ENCODE peak calls at places on chromosomes 7 and 10, in five cellular contexts. One of them, this sample, is unnamed.

GRCh38 chr7:37193087-37193774 is 255.4 kb downstream of the ELMO1 start:
- DNase-seq in neural crest cell: no peak
- DNase-seq in retinal pigment epithelial cell: no peak
- DNase-seq in CD8-positive, alpha-beta T cell: no peak
- DNase-seq in heart left ventricle: peak
- DNase-seq in this sample: no peak

GRCh38 chr10:49079499-49079898 is 35.8 kb downstream of the VSTM4 start:
- DNase-seq in neural crest cell: no peak
- DNase-seq in retinal pigment epithelial cell: no peak
- DNase-seq in CD8-positive, alpha-beta T cell: no peak
- DNase-seq in heart left ventricle: no peak
- DNase-seq in this sample: no peak

GRCh38 chr7:28556671-28557070 is 144.4 kb downstream of the CREB5 start:
- DNase-seq in neural crest cell: no peak
- DNase-seq in retinal pigment epithelial cell: no peak
- DNase-seq in CD8-positive, alpha-beta T cell: no peak
- DNase-seq in heart left ventricle: no peak
- DNase-seq in this sample: no peak

GRCh38 chr7:146053492-146053891 is 63.1 kb upstream of the CNTNAP2 start:
- DNase-seq in neural crest cell: no peak
- DNase-seq in retinal pigment epithelial cell: no peak
- DNase-seq in CD8-positive, alpha-beta T cell: no peak
- DNase-seq in heart left ventricle: no peak
- DNase-seq in this sample: no peak

GRCh38 chr7:134070673-134071072 is 56.5 kb upstream of the LRGUK start:
- DNase-seq in neural crest cell: no peak
- DNase-seq in retinal pigment epithelial cell: no peak
- DNase-seq in CD8-positive, alpha-beta T cell: no peak
- DNase-seq in heart left ventricle: no peak
- DNase-seq in this sample: no peak

GRCh38 chr10:24483701-24484100 is 240.0 kb downstream of the ARHGAP21 start:
- DNase-seq in neural crest cell: no peak
- DNase-seq in retinal pigment epithelial cell: peak
- DNase-seq in CD8-positive, alpha-beta T cell: no peak
- DNase-seq in heart left ventricle: no peak
- DNase-seq in this sample: no peak

GRCh38 chr10:77533887-77534278 is 103.7 kb downstream of the KCNMA1 start:
- DNase-seq in neural crest cell: no peak
- DNase-seq in retinal pigment epithelial cell: no peak
- DNase-seq in CD8-positive, alpha-beta T cell: no peak
- DNase-seq in heart left ventricle: no peak
- DNase-seq in this sample: no peak

GRCh38 chr10:119750391-119751230 is 24.8 kb downstream of the INPP5F start:
- DNase-seq in neural crest cell: peak
- DNase-seq in retinal pigment epithelial cell: no peak
- DNase-seq in CD8-positive, alpha-beta T cell: peak
- DNase-seq in heart left ventricle: peak
- DNase-seq in this sample: no peak

GRCh38 chr7:106659369-106659962 is 1.5 kb downstream of the CCDC71L start:
- DNase-seq in neural crest cell: no peak
- DNase-seq in retinal pigment epithelial cell: no peak
- DNase-seq in CD8-positive, alpha-beta T cell: no peak
- DNase-seq in heart left ventricle: no peak
- DNase-seq in this sample: no peak

GRCh38 chr7:42550706-42551470 is 313.9 kb upstream of the GLI3 start:
- DNase-seq in neural crest cell: no peak
- DNase-seq in retinal pigment epithelial cell: no peak
- DNase-seq in CD8-positive, alpha-beta T cell: no peak
- DNase-seq in heart left ventricle: no peak
- DNase-seq in this sample: no peak

GRCh38 chr7:116776610-116777289 is 85.6 kb upstream of the CAPZA2 start:
- DNase-seq in neural crest cell: no peak
- DNase-seq in retinal pigment epithelial cell: peak
- DNase-seq in CD8-positive, alpha-beta T cell: no peak
- DNase-seq in heart left ventricle: no peak
- DNase-seq in this sample: no peak

GRCh38 chr10:79380125-79380917 is 33.1 kb downstream of the PPIF start:
- DNase-seq in neural crest cell: no peak
- DNase-seq in retinal pigment epithelial cell: no peak
- DNase-seq in CD8-positive, alpha-beta T cell: peak
- DNase-seq in heart left ventricle: peak
- DNase-seq in this sample: no peak

GRCh38 chr10:50990568-50991495 is 83.5 kb upstream of the PRKG1 start:
- DNase-seq in neural crest cell: no peak
- DNase-seq in retinal pigment epithelial cell: peak
- DNase-seq in CD8-positive, alpha-beta T cell: no peak
- DNase-seq in heart left ventricle: peak
- DNase-seq in this sample: no peak

GRCh38 chr7:127652333-127653248 is 597 bp downstream of the SND1 start:
- DNase-seq in neural crest cell: no peak
- DNase-seq in retinal pigment epithelial cell: no peak
- DNase-seq in CD8-positive, alpha-beta T cell: no peak
- DNase-seq in heart left ventricle: no peak
- DNase-seq in this sample: no peak

GRCh38 chr10:86944031-86944419 is 13.4 kb downstream of the MMRN2 start:
- DNase-seq in neural crest cell: no peak
- DNase-seq in retinal pigment epithelial cell: no peak
- DNase-seq in CD8-positive, alpha-beta T cell: peak
- DNase-seq in heart left ventricle: no peak
- DNase-seq in this sample: no peak

GRCh38 chr7:80771523-80771922 is 133.1 kb downstream of the CD36 start:
- DNase-seq in neural crest cell: no peak
- DNase-seq in retinal pigment epithelial cell: no peak
- DNase-seq in CD8-positive, alpha-beta T cell: no peak
- DNase-seq in heart left ventricle: no peak
- DNase-seq in this sample: no peak

GRCh38 chr7:136883046-136883445 is 14.6 kb downstream of the CHRM2 start:
- DNase-seq in neural crest cell: no peak
- DNase-seq in retinal pigment epithelial cell: no peak
- DNase-seq in CD8-positive, alpha-beta T cell: no peak
- DNase-seq in heart left ventricle: no peak
- DNase-seq in this sample: no peak
- TF ChIP-seq CTCF in neural crest cell: no peak
- TF ChIP-seq CTCF in retinal pigment epithelial cell: peak
- TF ChIP-seq CTCF in CD8-positive, alpha-beta T cell: no peak
- TF ChIP-seq CTCF in heart left ventricle: no peak
- TF ChIP-seq CTCF in this sample: no peak

GRCh38 chr10:34415039-34415438 is 400.1 kb downstream of the PARD3 start:
- DNase-seq in neural crest cell: no peak
- DNase-seq in retinal pigment epithelial cell: no peak
- DNase-seq in CD8-positive, alpha-beta T cell: no peak
- DNase-seq in heart left ventricle: no peak
- DNase-seq in this sample: no peak

GRCh38 chr10:34407227-34407626 is 407.9 kb downstream of the PARD3 start:
- DNase-seq in neural crest cell: no peak
- DNase-seq in retinal pigment epithelial cell: no peak
- DNase-seq in CD8-positive, alpha-beta T cell: no peak
- DNase-seq in heart left ventricle: no peak
- DNase-seq in this sample: no peak

GRCh38 chr10:34413920-34414319 is 401.2 kb downstream of the PARD3 start:
- DNase-seq in neural crest cell: no peak
- DNase-seq in retinal pigment epithelial cell: no peak
- DNase-seq in CD8-positive, alpha-beta T cell: no peak
- DNase-seq in heart left ventricle: no peak
- DNase-seq in this sample: no peak

DNA sequence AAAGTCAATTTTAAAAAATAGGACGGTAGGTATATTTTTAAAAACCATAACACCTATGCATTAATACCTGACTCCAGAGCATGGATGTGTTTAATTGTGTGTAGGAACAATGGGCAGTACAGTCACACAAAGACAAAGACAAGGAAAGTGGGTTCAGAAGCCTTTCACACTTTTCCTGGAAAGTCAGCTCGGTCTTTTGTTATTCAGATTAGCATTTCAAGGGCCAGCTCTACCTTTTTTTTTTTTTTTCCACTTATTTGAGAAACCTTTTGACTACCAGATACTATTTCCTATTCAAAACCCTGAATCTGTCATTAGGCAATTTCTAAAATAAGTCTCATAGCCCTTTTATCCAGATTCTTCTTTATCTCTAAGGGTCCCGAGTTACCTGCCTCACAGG is 401.9 kb downstream of the PARD3 start:
- DNase-seq in neural crest cell: no peak
- DNase-seq in retinal pigment epithelial cell: no peak
- DNase-seq in CD8-positive, alpha-beta T cell: no peak
- DNase-seq in heart left ventricle: no peak
- DNase-seq in this sample: no peak
- TF ChIP-seq CTCF in neural crest cell: no peak
- TF ChIP-seq CTCF in retinal pigment epithelial cell: no peak
- TF ChIP-seq CTCF in CD8-positive, alpha-beta T cell: no peak
- TF ChIP-seq CTCF in heart left ventricle: no peak
- TF ChIP-seq CTCF in this sample: no peak

DNA sequence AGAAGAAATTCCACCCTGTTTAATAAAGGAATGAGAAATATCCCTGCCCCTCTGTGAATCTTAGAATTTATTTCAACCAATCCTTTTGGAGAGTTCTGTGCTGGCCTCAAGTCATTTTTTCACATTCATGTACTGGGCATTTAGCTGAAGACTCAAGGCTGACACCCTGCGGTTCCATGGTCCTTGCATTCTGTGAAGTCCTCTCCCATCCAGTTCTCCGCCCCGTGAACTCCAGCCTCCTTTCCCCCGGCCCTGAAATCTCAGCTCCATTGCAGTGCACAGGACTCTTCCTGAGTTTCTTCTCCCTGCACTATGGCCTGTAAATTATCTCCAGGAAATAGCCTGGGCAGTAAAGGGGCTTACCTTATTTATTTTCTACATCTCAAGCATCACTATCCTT is 183.0 kb upstream of the KCND2 start:
- DNase-seq in neural crest cell: no peak
- DNase-seq in retinal pigment epithelial cell: no peak
- DNase-seq in CD8-positive, alpha-beta T cell: no peak
- DNase-seq in heart left ventricle: no peak
- DNase-seq in this sample: no peak
- TF ChIP-seq CTCF in neural crest cell: no peak
- TF ChIP-seq CTCF in retinal pigment epithelial cell: no peak
- TF ChIP-seq CTCF in CD8-positive, alpha-beta T cell: no peak
- TF ChIP-seq CTCF in heart left ventricle: no peak
- TF ChIP-seq CTCF in this sample: no peak

DNA sequence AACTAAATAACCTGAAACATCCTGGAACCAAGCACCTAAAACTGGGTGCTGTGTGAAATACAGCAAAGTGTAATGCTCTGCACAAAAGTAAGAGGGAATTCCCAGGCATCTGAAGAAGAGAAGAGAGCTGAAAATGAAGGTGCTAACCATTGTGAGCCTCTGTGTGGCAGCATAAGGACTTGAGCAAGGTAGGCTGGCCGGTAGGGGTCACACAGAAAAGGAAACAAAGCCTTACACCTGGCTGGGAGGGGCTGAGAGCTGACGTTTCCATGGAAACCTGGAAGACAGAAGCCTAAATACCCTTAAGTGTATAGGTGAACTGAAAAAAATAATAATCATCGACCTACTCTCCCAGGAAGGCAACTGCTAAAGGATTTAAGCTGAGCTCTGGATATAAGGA is 48.6 kb downstream of the CUL1 start:
- DNase-seq in neural crest cell: no peak
- DNase-seq in retinal pigment epithelial cell: no peak
- DNase-seq in CD8-positive, alpha-beta T cell: no peak
- DNase-seq in heart left ventricle: no peak
- DNase-seq in this sample: no peak
- TF ChIP-seq CTCF in neural crest cell: no peak
- TF ChIP-seq CTCF in retinal pigment epithelial cell: peak
- TF ChIP-seq CTCF in CD8-positive, alpha-beta T cell: no peak
- TF ChIP-seq CTCF in heart left ventricle: no peak
- TF ChIP-seq CTCF in this sample: no peak